ENCODE peak calls at places on chromosomes 11 and 22, in four cellular contexts. G is SJSA1; M is effector memory CD4-positive, alpha-beta T cell; W is DND-41. F is an unnamed sample.

GRCh38 chr11:112085822-112086421 is 634 bp downstream of the TIMM8B start:
- DNase-seq in G (no peak), M (no peak), W (peak; percentile 40), F (peak; percentile 23)

GRCh38 chr11:67373916-67374570 is 645 bp upstream of the CLCF1 start:
- DNase-seq in G (peak; percentile 98), M (no peak), W (no peak), F (no peak)

GRCh38 chr22:28893810-28894209 is 10.4 kb downstream of the ZNRF3 start:
- DNase-seq in G (no peak), M (no peak), W (no peak), F (no peak)

GRCh38 chr11:72760543-72761400 is 8.6 kb upstream of the ARAP1 start:
- DNase-seq in G (no peak), M (no peak), W (no peak), F (no peak)

GRCh38 chr11:7657306-7658025 is 15.8 kb downstream of the CYB5R2 start:
- DNase-seq in G (peak; percentile 23), M (no peak), W (no peak), F (peak; percentile 38)

GRCh38 chr11:995752-996420 is 40.6 kb downstream of the MUC6 start:
- DNase-seq in G (no peak), M (no peak), W (no peak), F (no peak)

GRCh38 chr22:46956498-46957215 is 194.2 kb downstream of the TBC1D22A start:
- DNase-seq in G (no peak), M (no peak), W (no peak), F (no peak)

GRCh38 chr22:48874956-48875355 is 952.7 kb downstream of the BRD1 start:
- DNase-seq in G (no peak), M (no peak), W (no peak), F (no peak)

GRCh38 chr11:46296520-46297448 is 19.3 kb downstream of the CREB3L1 start:
- DNase-seq in G (peak; percentile 92), M (no peak), W (no peak), F (no peak)

GRCh38 chr11:111155021-111155420 is 90.5 kb upstream of the POU2AF2 start:
- DNase-seq in G (no peak), M (no peak), W (no peak), F (no peak)

GRCh38 chr22:30290679-30291333 is 1.5 kb upstream of the CASTOR1 start:
- DNase-seq in G (peak; percentile 95), M (no peak), W (peak; percentile 89), F (peak; percentile 90)

DNA sequence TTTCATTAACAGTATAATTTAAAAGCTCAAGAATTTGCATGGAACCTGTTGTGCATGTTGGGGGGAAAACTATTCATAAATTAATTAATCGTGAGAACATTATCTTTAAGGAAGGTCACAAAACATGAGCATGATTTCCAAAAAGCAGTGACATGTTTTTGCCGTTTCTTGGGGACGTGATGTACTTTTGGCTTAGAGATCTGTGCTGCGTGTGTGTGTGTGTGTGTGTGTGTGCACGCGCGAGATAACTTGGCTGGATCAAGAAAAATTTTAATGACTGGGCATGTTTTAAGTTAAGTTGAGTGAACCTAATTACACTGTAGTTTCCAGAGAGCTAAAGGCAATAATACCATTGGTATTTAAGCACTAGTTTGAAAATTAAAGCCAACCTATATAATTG is 51.4 kb downstream of the ZBTB16 start:
- DNase-seq in G (no peak), M (no peak), W (no peak), F (no peak)
- H3K4me3 ChIP-seq in G (no peak overlapping the region), M (no peak overlapping the region), W (no peak overlapping the region), F (no peak overlapping the region)

DNA sequence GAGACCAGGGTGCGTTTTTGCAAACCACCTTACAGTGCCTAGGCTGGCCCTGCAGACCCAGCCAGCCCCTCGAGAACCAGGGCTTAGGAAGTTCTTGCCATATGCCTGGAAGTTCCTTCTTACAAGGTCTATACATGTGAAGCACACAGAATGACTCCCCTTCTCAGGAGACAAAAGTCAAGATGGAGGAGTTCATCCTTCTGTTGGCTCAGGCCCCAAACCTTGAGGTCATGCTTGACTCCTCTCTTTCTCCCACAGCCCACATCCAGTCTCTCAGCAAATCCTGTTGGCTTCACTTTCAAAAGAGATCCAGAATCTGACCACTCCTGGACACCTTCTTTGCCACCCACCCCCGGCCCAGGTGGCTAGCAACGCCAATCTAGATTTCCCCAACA is 1.7 kb upstream of the CD248 start:
- DNase-seq in G (no peak), M (no peak), W (no peak), F (no peak)
- H3K4me3 ChIP-seq in G (no peak overlapping the region), M (no peak overlapping the region), W (no peak overlapping the region), F (peak overlapping the region; percentile 41)

DNA sequence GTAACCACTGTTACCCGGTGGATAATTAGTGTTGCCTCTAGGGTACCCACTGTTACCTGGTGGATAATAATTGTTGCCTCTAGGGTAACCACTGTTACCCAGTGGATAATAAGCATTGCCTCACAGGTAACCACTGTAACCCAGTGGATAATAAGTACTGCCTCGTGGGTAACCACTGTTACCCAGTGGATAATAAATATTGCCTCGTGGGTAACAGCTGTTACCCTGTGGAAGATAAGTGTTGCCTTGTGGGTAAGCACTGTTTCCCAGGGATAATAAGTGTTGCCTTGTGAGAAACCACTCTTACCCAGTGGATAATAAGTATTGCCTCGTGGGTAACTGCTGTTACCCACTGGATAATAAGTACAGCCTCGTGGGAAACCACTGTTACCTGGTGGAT is 9.3 kb upstream of the NXPE4 start:
- DNase-seq in G (no peak), M (no peak), W (no peak), F (no peak)
- H3K4me3 ChIP-seq in G (no peak overlapping the region), M (no peak overlapping the region), W (no peak overlapping the region), F (no peak overlapping the region)

GRCh38 chr11:124873980-124874379 is 8.7 kb downstream of the ROBO3 start:
- DNase-seq in G (no peak), M (no peak), W (no peak), F (no peak)

GRCh38 chr11:124874571-124875255 is 9.5 kb downstream of the ROBO3 start:
- DNase-seq in G (no peak), M (no peak), W (no peak), F (no peak)

GRCh38 chr11:124876818-124877630 is 11.8 kb downstream of the ROBO3 start:
- DNase-seq in G (no peak), M (no peak), W (no peak), F (no peak)

GRCh38 chr11:124875943-124876817 is 10.9 kb downstream of the ROBO3 start:
- DNase-seq in G (peak; percentile 91), M (peak; percentile 58), W (no peak), F (peak; percentile 94)

DNA sequence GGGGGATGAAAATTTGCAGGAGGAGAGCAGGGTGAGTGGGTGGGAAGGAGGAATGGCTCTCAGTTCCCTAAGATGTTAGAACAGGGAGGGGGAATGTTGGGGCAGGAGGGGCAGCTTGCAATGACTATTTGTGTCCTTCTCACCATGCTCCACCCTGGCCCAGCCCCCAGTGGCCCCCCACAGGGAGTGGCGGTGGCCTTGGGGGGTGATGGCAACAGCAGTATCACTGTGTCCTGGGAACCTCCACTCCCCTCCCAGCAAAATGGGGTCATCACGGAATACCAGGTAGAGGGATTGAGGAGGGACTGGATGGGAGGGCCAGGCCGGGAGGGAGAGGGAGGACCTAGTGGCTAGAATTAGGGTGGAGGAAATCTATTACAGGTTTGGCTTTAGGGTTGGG is 10.2 kb downstream of the ROBO3 start:
- DNase-seq in G (no peak), M (no peak), W (no peak), F (no peak)
- H3K4me3 ChIP-seq in G (peak overlapping the region; percentile 47), M (peak overlapping the region; percentile 89), W (no peak overlapping the region), F (peak overlapping the region; percentile 67)